ENCODE peak calls at places on chromosomes 12 and 14, in four cellular contexts. Y is suprapubic skin, L is SK-N-SH, O is stomach. Q is an unnamed sample.

GRCh38 chr12:115771601-115772000 is 505.9 kb downstream of the MED13L start:
- DNase-seq in Y (no peak), L (no peak), O (no peak), Q (no peak)

GRCh38 chr14:102568115-102568614 is 24.3 kb upstream of the RCOR1 start:
- DNase-seq in Y (no peak), L (no peak), O (peak; percentile 57), Q (no peak)

GRCh38 chr12:2826721-2827515 is 7.9 kb downstream of the NRIP2 start:
- DNase-seq in Y (no peak), L (no peak), O (no peak), Q (peak; percentile 49)

GRCh38 chr12:102629262-102629888 is 149.0 kb upstream of the IGF1 start:
- DNase-seq in Y (no peak), L (no peak), O (no peak), Q (no peak)

GRCh38 chr12:121789800-121790748 is 3.4 kb downstream of the RHOF start:
- DNase-seq in Y (peak; percentile 83), L (no peak), O (peak; percentile 75), Q (peak; percentile 92)

GRCh38 chr12:72141381-72141780 is 130.8 kb upstream of the TRHDE start:
- DNase-seq in Y (no peak), L (peak; percentile 5), O (no peak), Q (no peak)

GRCh38 chr12:74171478-74171909 is 366.1 kb upstream of the ATXN7L3B start:
- DNase-seq in Y (no peak), L (no peak), O (no peak), Q (peak; percentile 23)

GRCh38 chr14:68779761-68780323 is 13.0 kb downstream of the ZFP36L1 start:
- DNase-seq in Y (peak; percentile 48), L (no peak), O (peak; percentile 25), Q (peak; percentile 46)

GRCh38 chr12:108482717-108483212 is 32.3 kb upstream of the FICD start:
- DNase-seq in Y (no peak), L (no peak), O (no peak), Q (no peak)

GRCh38 chr14:80930836-80931389 is 10.6 kb downstream of the CEP128 start:
- DNase-seq in Y (no peak), L (no peak), O (no peak), Q (no peak)

GRCh38 chr12:120119395-120119973 is 2.9 kb upstream of the RAB35 start:
- DNase-seq in Y (no peak), L (no peak), O (no peak), Q (no peak)

GRCh38 chr12:6383572-6384498 is at the start of gene LTBR:
- DNase-seq in Y (peak; percentile 98), L (no peak), O (peak; percentile 97), Q (peak; percentile 99)

GRCh38 chr14:85532981-85533820 is 3.3 kb downstream of the FLRT2 start:
- DNase-seq in Y (peak; percentile 76), L (peak; percentile 19), O (peak; percentile 31), Q (peak; percentile 89)

GRCh38 chr12:80157640-80158039 is 58.3 kb downstream of the OTOGL start:
- DNase-seq in Y (no peak), L (no peak), O (no peak), Q (no peak)

GRCh38 chr12:92300781-92301180 is 155.1 kb upstream of the BTG1 start:
- DNase-seq in Y (no peak), L (no peak), O (no peak), Q (no peak)

GRCh38 chr12:46269429-46270241 is 792 bp upstream of the SLC38A1 start:
- DNase-seq in Y (no peak), L (no peak), O (no peak), Q (peak; percentile 31)

GRCh38 chr12:89238593-89238992 is 113.7 kb downstream of the DUSP6 start:
- DNase-seq in Y (no peak), L (no peak), O (no peak), Q (no peak)

GRCh38 chr12:62438098-62438692 is 28.4 kb upstream of the MON2 start:
- DNase-seq in Y (no peak), L (peak; percentile 49), O (peak; percentile 54), Q (peak; percentile 32)

GRCh38 chr12:2490746-2491145 is 304.0 kb upstream of the FKBP4 start:
- DNase-seq in Y (no peak), L (no peak), O (no peak), Q (no peak)

GRCh38 chr12:31508436-31509150 is 82.3 kb downstream of the DENND5B start:
- DNase-seq in Y (no peak), L (no peak), O (no peak), Q (no peak)

GRCh38 chr12:67885370-67886169 is 103.7 kb upstream of the IFNG-AS1 start:
- DNase-seq in Y (no peak), L (no peak), O (no peak), Q (no peak)

GRCh38 chr12:39277416-39277815 is 165.5 kb downstream of the KIF21A start:
- DNase-seq in Y (no peak), L (no peak), O (no peak), Q (no peak)

GRCh38 chr14:92040431-92041040 is 677 bp upstream of the TRIP11 start:
- DNase-seq in Y (no peak), L (peak; percentile 47), O (peak; percentile 37), Q (no peak)

GRCh38 chr14:104320611-104321086 is 182.3 kb downstream of the KIF26A start:
- DNase-seq in Y (peak; percentile 55), L (no peak), O (peak; percentile 18), Q (peak; percentile 15)

GRCh38 chr12:67578976-67579661 is 69.4 kb upstream of the DYRK2 start:
- DNase-seq in Y (no peak), L (no peak), O (no peak), Q (no peak)

GRCh38 chr14:96590190-96590860 is 88.1 kb downstream of the PAPOLA start:
- DNase-seq in Y (peak; percentile 10), L (no peak), O (no peak), Q (no peak)

GRCh38 chr12:104219361-104219892 is 3.8 kb downstream of the TXNRD1 start:
- DNase-seq in Y (no peak), L (peak; percentile 35), O (no peak), Q (no peak)

GRCh38 chr14:56156096-56156495 is 37.9 kb downstream of the PELI2 start:
- DNase-seq in Y (no peak), L (no peak), O (no peak), Q (no peak)

GRCh38 chr12:124498178-124498869 is 69.1 kb downstream of the NCOR2 start:
- DNase-seq in Y (no peak), L (no peak), O (no peak), Q (no peak)

GRCh38 chr12:121503395-121503794 is 77.4 kb downstream of the KDM2B start:
- DNase-seq in Y (no peak), L (no peak), O (no peak), Q (no peak)

GRCh38 chr14:104473649-104474574 is 105.7 kb upstream of the C14orf180 start:
- DNase-seq in Y (no peak), L (no peak), O (no peak), Q (peak; percentile 76)

GRCh38 chr12:102043928-102044327 is 17.9 kb downstream of the WASHC3 start:
- DNase-seq in Y (no peak), L (no peak), O (no peak), Q (no peak)

GRCh38 chr12:47808049-47808448 is 11.7 kb downstream of the HDAC7 start:
- DNase-seq in Y (peak; percentile 78), L (peak; percentile 73), O (no peak), Q (peak; percentile 78)

GRCh38 chr12:122394626-122395194 is 27.8 kb downstream of the CLIP1 start:
- DNase-seq in Y (peak; percentile 71), L (peak; percentile 23), O (no peak), Q (no peak)

GRCh38 chr14:76975051-76975450 is 53.5 kb downstream of the IRF2BPL start:
- DNase-seq in Y (no peak), L (no peak), O (no peak), Q (no peak)

GRCh38 chr14:76976623-76977005 is 51.9 kb downstream of the IRF2BPL start:
- DNase-seq in Y (no peak), L (no peak), O (no peak), Q (no peak)

GRCh38 chr14:76981670-76982069 is 46.8 kb downstream of the IRF2BPL start:
- DNase-seq in Y (no peak), L (no peak), O (no peak), Q (no peak)

GRCh38 chr14:76975865-76976622 is 52.5 kb downstream of the IRF2BPL start:
- DNase-seq in Y (no peak), L (no peak), O (no peak), Q (peak; percentile 44)

GRCh38 chr14:76977793-76978730 is 50.4 kb downstream of the IRF2BPL start:
- DNase-seq in Y (peak; percentile 88), L (peak; percentile 47), O (peak; percentile 41), Q (peak; percentile 84)
- TF ChIP-seq EP300 in Y (no peak), L (no peak), O (no peak), Q (no peak)

DNA sequence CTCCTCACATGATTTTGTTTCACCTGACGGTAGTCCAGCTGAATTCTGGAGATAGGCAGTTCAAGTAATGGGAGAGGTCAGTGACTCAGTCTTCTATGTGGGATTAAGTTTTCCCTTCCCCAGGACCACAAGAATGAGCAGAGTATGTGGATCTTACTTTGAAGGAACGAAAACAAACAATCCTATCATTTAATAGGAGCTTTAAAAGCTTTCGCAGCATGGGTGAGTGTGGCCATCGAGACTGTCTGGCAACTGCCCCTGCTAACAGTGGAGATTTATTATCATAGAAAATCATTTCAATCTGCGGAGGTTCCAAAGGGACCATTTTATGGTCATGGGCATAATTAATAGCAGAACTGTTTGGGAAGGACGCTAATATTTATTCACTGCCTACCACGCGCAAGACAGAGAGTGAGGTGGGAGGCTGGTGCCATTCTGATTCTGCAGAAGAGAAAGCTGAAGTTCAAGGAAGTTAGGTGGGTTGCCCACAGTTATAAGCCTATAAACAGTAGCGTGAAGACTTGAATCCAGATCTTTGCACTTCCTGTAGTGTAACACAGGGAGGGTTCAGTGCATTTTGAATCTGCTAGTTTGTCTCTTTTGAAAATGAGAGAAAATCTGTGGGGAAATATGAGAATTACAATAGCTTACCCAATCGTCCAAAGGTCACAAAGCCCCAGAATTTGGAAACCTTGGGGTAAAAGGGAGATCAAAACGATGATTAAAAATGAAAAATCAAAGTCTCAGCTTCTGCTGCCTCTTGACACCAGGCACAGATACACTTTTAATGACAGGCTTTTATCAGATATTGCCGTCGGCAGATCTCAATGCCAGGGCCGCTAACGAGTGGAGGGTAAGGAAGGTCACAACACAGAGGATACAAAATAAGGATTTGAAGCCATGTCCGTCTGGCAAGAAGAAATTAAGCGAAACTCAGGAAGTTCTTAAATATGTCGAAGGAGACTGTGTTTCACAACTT is 209.6 kb downstream of the CRADD start:
- DNase-seq in Y (no peak), L (peak; percentile 64), O (no peak), Q (no peak)
- TF ChIP-seq EP300 in Y (no peak), L (peak; percentile 52), O (no peak), Q (no peak)

DNA sequence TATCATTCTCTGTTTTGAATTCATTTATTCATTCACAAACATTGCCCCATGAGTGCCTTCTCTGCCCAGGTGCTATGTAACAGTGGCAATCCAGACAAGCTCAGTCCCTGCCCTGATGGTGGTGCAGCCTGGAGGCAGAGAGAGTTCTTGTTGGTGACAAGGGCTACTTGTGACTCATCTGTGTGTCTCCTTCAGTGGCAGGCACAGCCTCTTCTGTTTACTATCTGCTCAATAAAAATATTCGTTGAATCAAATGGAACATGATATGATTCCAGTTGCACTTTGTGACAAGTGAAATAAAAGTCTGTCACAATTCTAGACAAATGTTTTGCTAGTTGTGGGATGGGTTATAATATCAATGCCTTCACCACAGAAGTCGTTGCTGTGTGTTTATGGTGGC is 20.6 kb upstream of the CPM start:
- DNase-seq in Y (no peak), L (no peak), O (no peak), Q (peak; percentile 34)
- TF ChIP-seq EP300 in Y (no peak), L (no peak), O (no peak), Q (no peak)

DNA sequence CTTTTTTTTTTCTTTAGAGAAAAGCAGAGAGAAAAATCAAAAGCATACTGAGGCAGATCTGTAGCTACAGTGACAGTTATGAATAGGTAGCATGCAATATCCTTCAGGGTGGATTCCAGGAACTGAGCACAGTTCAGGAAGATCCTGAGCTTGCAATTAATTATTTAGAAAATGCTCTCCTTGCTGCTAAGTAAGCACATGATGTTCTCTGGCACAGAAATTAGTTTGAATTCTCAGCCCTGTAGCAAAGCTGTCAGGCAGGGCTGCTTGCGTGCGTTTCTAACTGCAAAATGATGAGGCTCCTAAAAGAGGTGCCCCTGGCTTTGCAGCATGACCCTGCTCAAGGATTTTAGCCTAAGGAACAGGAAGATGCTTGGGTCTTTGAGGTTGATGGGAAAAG is 327.5 kb downstream of the LRIG3 start:
- DNase-seq in Y (no peak), L (no peak), O (no peak), Q (no peak)
- TF ChIP-seq EP300 in Y (peak; percentile 57), L (no peak), O (peak; percentile 37), Q (no peak)